ENCODE peak calls at places on chromosomes 1 and 21, in nine cellular contexts. J is CD4-positive, CD25-positive, alpha-beta regulatory T cell; E is right cardiac atrium; B is endodermal cell; F is heart right ventricle; U is cardiac muscle cell; L is NT2/D1; P is pancreas; N is RWPE2. H is an unnamed sample.
A peak's percentile ranks its signal among the peaks of the same experiment; 100 is the strongest.

GRCh38 chr1:89581859-89582258 is 51.1 kb upstream of the LRRC8C start:
- DNase-seq in J (no peak), E (no peak), B (no peak), F (no peak), U (no peak), L (no peak), P (no peak), N (no peak), H (no peak)

GRCh38 chr1:243792401-243792800 is 57.6 kb downstream of the AKT3 start:
- DNase-seq in J (no peak), E (no peak), B (no peak), F (no peak), U (peak; percentile 1), L (no peak), P (no peak), N (no peak), H (no peak)

GRCh38 chr1:63033211-63033610 is 249.3 kb downstream of the ATG4C start:
- DNase-seq in J (no peak), E (no peak), B (no peak), F (no peak), U (no peak), L (no peak), P (no peak), N (no peak), H (no peak)

GRCh38 chr1:205535866-205536758 is 31.6 kb downstream of the CDK18 start:
- DNase-seq in J (no peak), E (no peak), B (peak; percentile 40), F (no peak), U (no peak), L (no peak), P (peak; percentile 12), N (no peak), H (no peak)

GRCh38 chr1:36881071-36881405 is 153.3 kb downstream of the GRIK3 start:
- DNase-seq in J (no peak), E (no peak), B (no peak), F (no peak), U (no peak), L (no peak), P (no peak), N (no peak), H (no peak)

GRCh38 chr1:223421025-223421424 is 27.8 kb downstream of the CCDC185 start:
- DNase-seq in J (no peak), E (no peak), B (no peak), F (no peak), U (no peak), L (no peak), P (peak; percentile 84), N (no peak), H (no peak)

GRCh38 chr1:232377494-232377770 is 252.5 kb downstream of the SIPA1L2 start:
- DNase-seq in J (no peak), E (peak; percentile 56), B (no peak), F (no peak), U (no peak), L (no peak), P (no peak), N (no peak), H (peak; percentile 84)

GRCh38 chr1:41383094-41383852 is 22.0 kb downstream of the FOXO6 start:
- DNase-seq in J (no peak), E (no peak), B (peak; percentile 68), F (no peak), U (no peak), L (no peak), P (no peak), N (no peak), H (peak; percentile 28)

GRCh38 chr21:38725196-38726157 is 80.3 kb upstream of the ETS2 start:
- DNase-seq in J (no peak), E (no peak), B (no peak), F (no peak), U (no peak), L (no peak), P (no peak), N (no peak), H (no peak)

GRCh38 chr21:26320541-26320940 is 150.0 kb upstream of the APP start:
- DNase-seq in J (no peak), E (no peak), B (no peak), F (no peak), U (no peak), L (no peak), P (no peak), N (no peak), H (no peak)

GRCh38 chr1:242467556-242468145 is 56.8 kb downstream of the PLD5 start:
- DNase-seq in J (no peak), E (no peak), B (peak; percentile 87), F (no peak), U (peak; percentile 70), L (peak; percentile 81), P (no peak), N (no peak), H (peak; percentile 49)

GRCh38 chr1:15617874-15618684 is 821 bp downstream of the DDI2 start:
- DNase-seq in J (no peak), E (no peak), B (peak; percentile 67), F (no peak), U (peak; percentile 50), L (no peak), P (no peak), N (no peak), H (peak; percentile 57)

GRCh38 chr1:85030536-85030935 is 17.8 kb downstream of the MCOLN3 start:
- DNase-seq in J (no peak), E (no peak), B (no peak), F (no peak), U (no peak), L (no peak), P (no peak), N (no peak), H (no peak)

GRCh38 chr1:205858141-205858961 is 8.4 kb upstream of the PM20D1 start:
- DNase-seq in J (no peak), E (no peak), B (no peak), F (no peak), U (no peak), L (no peak), P (no peak), N (no peak), H (no peak)

GRCh38 chr1:202133521-202133920 is 10.8 kb downstream of the GPR37L1 start:
- DNase-seq in J (no peak), E (peak; percentile 55), B (no peak), F (no peak), U (no peak), L (no peak), P (no peak), N (no peak), H (no peak)
- H3K9me3 ChIP-seq in J (no peaks in the 10 kb centered on the region), E (no peaks in the 10 kb centered on the region), B (no peaks in the 10 kb centered on the region), F (no peaks in the 10 kb centered on the region), U (no peaks in the 10 kb centered on the region), L (no peaks in the 10 kb centered on the region), P (no peaks in the 10 kb centered on the region), N (no peaks in the 10 kb centered on the region), H (no peaks in the 10 kb centered on the region)

GRCh38 chr1:1617925-1618324 is 2.6 kb downstream of the MIB2 start:
- DNase-seq in J (no peak), E (peak; percentile 44), B (no peak), F (peak; percentile 5), U (no peak), L (no peak), P (no peak), N (no peak), H (no peak)

GRCh38 chr1:1616045-1616821 is 933 bp downstream of the MIB2 start:
- DNase-seq in J (peak; percentile 42), E (peak; percentile 82), B (peak; percentile 68), F (peak; percentile 62), U (peak; percentile 60), L (no peak), P (no peak), N (peak; percentile 65), H (peak; percentile 49)

GRCh38 chr1:1617516-1617915 is 2.2 kb downstream of the MIB2 start:
- DNase-seq in J (no peak), E (peak; percentile 22), B (no peak), F (peak; percentile 6), U (no peak), L (no peak), P (no peak), N (no peak), H (no peak)

GRCh38 chr1:1615256-1616044 is at the start of gene MIB2:
- DNase-seq in J (peak; percentile 97), E (peak; percentile 99), B (peak; percentile 99), F (peak; percentile 97), U (peak; percentile 100), L (peak; percentile 90), P (peak; percentile 94), N (peak; percentile 95), H (peak; percentile 93)

DNA sequence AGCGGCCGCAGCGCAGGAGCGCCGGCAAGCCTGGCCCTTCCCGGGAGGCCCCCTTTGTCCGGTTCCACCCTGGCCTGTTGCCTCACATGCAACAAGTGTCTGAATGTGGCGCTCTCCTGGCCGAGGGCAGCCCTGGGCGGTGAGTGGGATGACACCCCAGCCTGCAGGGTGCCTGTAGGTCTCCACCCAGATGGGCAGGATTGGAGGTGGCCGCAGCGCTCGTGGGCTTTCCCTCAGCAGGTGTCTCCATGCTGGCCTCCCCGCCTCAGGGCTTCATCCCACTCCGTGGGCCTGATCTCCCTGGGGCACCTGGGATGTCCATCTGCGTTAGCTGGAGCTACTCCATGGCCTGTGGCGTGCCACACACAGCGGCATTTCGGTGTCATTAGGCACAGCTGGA is 1.5 kb downstream of the MIB2 start:
- DNase-seq in J (no peak), E (peak; percentile 65), B (peak; percentile 49), F (peak; percentile 18), U (no peak), L (no peak), P (no peak), N (peak; percentile 62), H (no peak)
- H3K4me3 ChIP-seq in J (no peak overlapping the region), E (peak overlapping the region; percentile 93), B (peak overlapping the region; percentile 96), F (peak overlapping the region; percentile 89), U (peak overlapping the region; percentile 83), L (peak overlapping the region; percentile 95), P (peak overlapping the region; percentile 95), N (peak overlapping the region; percentile 83), H (peak overlapping the region; percentile 100)

DNA sequence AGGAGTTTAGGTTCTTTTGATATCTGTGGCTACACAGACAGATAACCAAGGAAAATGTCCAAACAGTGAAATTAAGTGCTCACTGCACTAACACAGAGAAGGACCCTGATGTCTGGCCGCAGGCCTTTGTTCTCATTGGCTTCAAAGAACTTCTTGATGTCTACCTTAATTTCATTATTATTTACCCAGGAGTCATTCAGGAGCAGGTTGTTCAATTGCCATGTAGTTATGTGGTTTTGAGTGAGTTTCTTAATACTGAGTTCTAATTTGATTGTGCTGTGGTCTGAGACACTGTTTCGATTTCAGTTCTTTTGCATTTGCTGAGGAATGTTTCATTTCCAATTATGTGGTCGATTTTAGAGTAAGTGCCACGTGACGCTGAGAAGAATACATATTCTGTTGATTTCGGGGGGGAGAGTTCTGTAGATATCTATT is 15.2 kb upstream of the LGALS8 start:
- DNase-seq in J (no peak), E (no peak), B (no peak), F (no peak), U (no peak), L (no peak), P (no peak), N (no peak), H (no peak)
- H3K9me3 ChIP-seq in J (no peaks in the 10 kb centered on the region), E (no peaks in the 10 kb centered on the region), B (no peaks in the 10 kb centered on the region), F (no peaks in the 10 kb centered on the region), U (no peaks in the 10 kb centered on the region), L (no peaks in the 10 kb centered on the region), P (no peaks in the 10 kb centered on the region), N (no peaks in the 10 kb centered on the region), H (no peaks in the 10 kb centered on the region)

DNA sequence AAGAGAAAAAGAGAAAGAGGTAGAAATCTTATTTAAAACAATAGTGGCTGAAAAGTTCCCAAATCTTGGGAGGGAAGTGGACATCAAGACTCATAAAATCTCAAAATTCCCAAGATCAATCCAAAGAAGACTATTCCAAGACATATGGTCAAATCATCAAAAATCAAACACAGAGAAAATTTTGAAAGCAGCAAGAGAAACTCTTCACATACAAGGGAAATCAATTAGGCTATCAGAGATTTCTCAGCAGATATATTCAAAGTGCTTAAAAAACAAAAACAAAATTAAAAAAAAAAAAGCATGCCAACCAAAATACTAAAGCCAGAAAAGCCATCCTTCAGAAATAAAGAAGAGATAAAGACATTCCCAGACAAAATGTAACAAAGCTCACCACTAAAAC is 52.6 kb upstream of the RALGPS2 start:
- DNase-seq in J (no peak), E (no peak), B (no peak), F (no peak), U (no peak), L (no peak), P (no peak), N (no peak), H (no peak)
- H3K4me3 ChIP-seq in J (no peak overlapping the region), E (no peak overlapping the region), B (no peak overlapping the region), F (no peak overlapping the region), U (no peak overlapping the region), L (no peak overlapping the region), P (no peak overlapping the region), N (no peak overlapping the region), H (no peak overlapping the region)